ENCODE peak calls at places on chromosome 9, in eight cellular contexts. E is fibroblast of the aortic adventitia, L is GM13977, G is A549, P is head of caudate nucleus, O is left colon, U is nucleus accumbens, V is A172. C is an unnamed sample.

GRCh38 chr9:92986175-92987110 is 39.1 kb downstream of the FGD3 start:
- DNase-seq in E (peak), L (no peak), G (no peak), P (no peak), O (no peak), U (no peak), V (no peak), C (no peak)

GRCh38 chr9:38026840-38027527 is 42.0 kb downstream of the SHB start:
- DNase-seq in E (no peak), L (no peak), G (no peak), P (no peak), O (peak), U (no peak), V (no peak), C (no peak)

GRCh38 chr9:72524820-72525539 is 3.6 kb downstream of the TMC1 start:
- DNase-seq in E (peak), L (peak), G (peak), P (no peak), O (peak), U (no peak), V (peak), C (peak)

GRCh38 chr9:128250839-128251558 is 24.8 kb downstream of the GOLGA2 start:
- DNase-seq in E (no peak), L (no peak), G (no peak), P (no peak), O (no peak), U (no peak), V (no peak), C (no peak)

GRCh38 chr9:115946530-115946929 is 207.1 kb upstream of the PAPPA start:
- DNase-seq in E (no peak), L (no peak), G (peak), P (no peak), O (no peak), U (no peak), V (no peak), C (no peak)

GRCh38 chr9:95313010-95313498 is 4.5 kb downstream of the FANCC start:
- DNase-seq in E (peak), L (no peak), G (peak), P (peak), O (peak), U (peak), V (peak), C (no peak)

GRCh38 chr9:2012347-2012746 is 2.8 kb upstream of the SMARCA2 start:
- DNase-seq in E (no peak), L (peak), G (no peak), P (no peak), O (no peak), U (no peak), V (no peak), C (no peak)

GRCh38 chr9:137372693-137373610 is 50.0 kb downstream of the EXD3 start:
- DNase-seq in E (no peak), L (no peak), G (no peak), P (no peak), O (no peak), U (no peak), V (no peak), C (no peak)

GRCh38 chr9:16385590-16386578 is 484.6 kb downstream of the BNC2 start:
- DNase-seq in E (peak), L (no peak), G (no peak), P (no peak), O (no peak), U (no peak), V (peak), C (no peak)

GRCh38 chr9:127698985-127699670 is 7.7 kb upstream of the CFAP157 start:
- DNase-seq in E (peak), L (peak), G (peak), P (peak), O (peak), U (peak), V (no peak), C (peak)

GRCh38 chr9:92489209-92489608 is 6.9 kb upstream of the ASPN start:
- DNase-seq in E (peak), L (no peak), G (no peak), P (no peak), O (no peak), U (no peak), V (peak), C (no peak)

GRCh38 chr9:27715651-27716050 is 142.4 kb upstream of the C9orf72 start:
- DNase-seq in E (no peak), L (no peak), G (no peak), P (no peak), O (no peak), U (no peak), V (no peak), C (no peak)

GRCh38 chr9:33785914-33786313 is 9.4 kb upstream of the PRSS3 start:
- DNase-seq in E (no peak), L (no peak), G (no peak), P (no peak), O (no peak), U (no peak), V (no peak), C (no peak)

GRCh38 chr9:99632349-99633038 is 189.2 kb upstream of the NR4A3 start:
- DNase-seq in E (no peak), L (no peak), G (no peak), P (no peak), O (no peak), U (no peak), V (no peak), C (no peak)

GRCh38 chr9:18905033-18905882 is 127.8 kb downstream of the SAXO1 start:
- DNase-seq in E (peak), L (no peak), G (no peak), P (no peak), O (no peak), U (no peak), V (peak), C (no peak)

GRCh38 chr9:134597041-134597913 is 44.3 kb upstream of the COL5A1 start:
- DNase-seq in E (no peak), L (no peak), G (no peak), P (no peak), O (no peak), U (no peak), V (peak), C (no peak)

GRCh38 chr9:72894342-72894741 is 58.5 kb downstream of the ALDH1A1 start:
- DNase-seq in E (peak), L (no peak), G (no peak), P (no peak), O (no peak), U (no peak), V (peak), C (no peak)

GRCh38 chr9:87685871-87686519 is 39.9 kb upstream of the CTSL start:
- DNase-seq in E (no peak), L (no peak), G (no peak), P (no peak), O (no peak), U (no peak), V (no peak), C (no peak)

GRCh38 chr9:87609002-87609401 is 111.3 kb downstream of the DAPK1 start:
- DNase-seq in E (no peak), L (no peak), G (no peak), P (no peak), O (no peak), U (no peak), V (no peak), C (no peak)

GRCh38 chr9:76321185-76321828 is 72.9 kb downstream of the RFK start:
- DNase-seq in E (peak), L (no peak), G (peak), P (no peak), O (no peak), U (no peak), V (peak), C (peak)

GRCh38 chr9:129822825-129823162 is 1.1 kb downstream of the TOR1A start:
- DNase-seq in E (peak), L (no peak), G (no peak), P (no peak), O (no peak), U (no peak), V (no peak), C (no peak)

GRCh38 chr9:89786650-89787049 is 181.8 kb downstream of the GADD45G start:
- DNase-seq in E (no peak), L (no peak), G (no peak), P (no peak), O (peak), U (no peak), V (no peak), C (no peak)

GRCh38 chr9:3528466-3528865 is 2.7 kb upstream of the RFX3 start:
- DNase-seq in E (no peak), L (no peak), G (no peak), P (no peak), O (no peak), U (no peak), V (peak), C (no peak)

GRCh38 chr9:118362596-118362995 is 658.4 kb downstream of the TLR4 start:
- DNase-seq in E (no peak), L (no peak), G (no peak), P (no peak), O (no peak), U (no peak), V (no peak), C (no peak)

GRCh38 chr9:117704597-117704996 is 394 bp downstream of the TLR4 start:
- DNase-seq in E (no peak), L (no peak), G (no peak), P (no peak), O (no peak), U (no peak), V (no peak), C (no peak)

GRCh38 chr9:81686614-81687520 is 2.5 kb downstream of the TLE1 start:
- DNase-seq in E (peak), L (peak), G (peak), P (peak), O (peak), U (peak), V (peak), C (peak)

GRCh38 chr9:125568616-125569015 is 138.4 kb downstream of the MAPKAP1 start:
- DNase-seq in E (peak), L (no peak), G (no peak), P (no peak), O (no peak), U (no peak), V (no peak), C (no peak)

GRCh38 chr9:125492719-125493118 is 214.3 kb downstream of the MAPKAP1 start:
- DNase-seq in E (no peak), L (no peak), G (no peak), P (no peak), O (no peak), U (no peak), V (no peak), C (no peak)

GRCh38 chr9:136306691-136307208 is 2.9 kb upstream of the CCDC187 start:
- DNase-seq in E (no peak), L (no peak), G (peak), P (no peak), O (no peak), U (no peak), V (no peak), C (no peak)

GRCh38 chr9:14316574-14317304 is 2.8 kb upstream of the NFIB start:
- DNase-seq in E (peak), L (no peak), G (no peak), P (no peak), O (no peak), U (no peak), V (no peak), C (no peak)

GRCh38 chr9:129557192-129558036 is 63.5 kb downstream of the C9orf50 start:
- DNase-seq in E (no peak), L (no peak), G (peak), P (no peak), O (no peak), U (no peak), V (peak), C (peak)

GRCh38 chr9:17623965-17624364 is 45.1 kb downstream of the SH3GL2 start:
- DNase-seq in E (no peak), L (no peak), G (no peak), P (no peak), O (no peak), U (no peak), V (no peak), C (no peak)

GRCh38 chr9:75033789-75034473 is 5.8 kb upstream of the CARNMT1 start:
- DNase-seq in E (no peak), L (no peak), G (no peak), P (no peak), O (no peak), U (no peak), V (no peak), C (no peak)

GRCh38 chr9:136587944-136588662 is 42.3 kb upstream of the NOTCH1 start:
- DNase-seq in E (no peak), L (no peak), G (no peak), P (no peak), O (no peak), U (no peak), V (no peak), C (peak)

GRCh38 chr9:33244150-33244784 is 4.3 kb downstream of the SPINK4 start:
- DNase-seq in E (no peak), L (no peak), G (no peak), P (no peak), O (no peak), U (no peak), V (no peak), C (no peak)